ENCODE peak calls at places on chromosomes 7 and 10, in four cellular contexts. One of them, this sample, is unnamed.

GRCh38 chr7:45065031-45065995 is 23.5 kb downstream of the NACAD start:
- DNase-seq in K562: no peak
- DNase-seq in GM12878: no peak
- DNase-seq in HepG2: no peak
- DNase-seq in this sample: no peak

GRCh38 chr10:46216836-46217748 is 69.7 kb upstream of the ANTXRL start:
- DNase-seq in K562: peak
- DNase-seq in GM12878: no peak
- DNase-seq in HepG2: no peak
- DNase-seq in this sample: no peak

GRCh38 chr7:24290004-24290641 is 6.1 kb downstream of the NPY start:
- DNase-seq in K562: peak
- DNase-seq in GM12878: peak
- DNase-seq in HepG2: peak
- DNase-seq in this sample: peak

GRCh38 chr7:2112261-2113203 is 120.2 kb downstream of the MAD1L1 start:
- DNase-seq in K562: no peak
- DNase-seq in GM12878: no peak
- DNase-seq in HepG2: no peak
- DNase-seq in this sample: no peak

GRCh38 chr10:110081914-110082313 is 74.1 kb downstream of the ADD3 start:
- DNase-seq in K562: peak
- DNase-seq in GM12878: no peak
- DNase-seq in HepG2: peak
- DNase-seq in this sample: no peak

GRCh38 chr10:3295501-3296005 is 123.0 kb upstream of the PITRM1 start:
- DNase-seq in K562: no peak
- DNase-seq in GM12878: no peak
- DNase-seq in HepG2: no peak
- DNase-seq in this sample: no peak

GRCh38 chr10:124743188-124744046 is 761 bp downstream of the FAM53B start:
- DNase-seq in K562: peak
- DNase-seq in GM12878: no peak
- DNase-seq in HepG2: no peak
- DNase-seq in this sample: peak

GRCh38 chr7:138813945-138814344 is 15.9 kb upstream of the ATP6V0A4 start:
- DNase-seq in K562: no peak
- DNase-seq in GM12878: no peak
- DNase-seq in HepG2: no peak
- DNase-seq in this sample: no peak

GRCh38 chr10:21015838-21016237 is 118.7 kb upstream of the NEBL start:
- DNase-seq in K562: no peak
- DNase-seq in GM12878: no peak
- DNase-seq in HepG2: no peak
- DNase-seq in this sample: peak

GRCh38 chr7:99631311-99632109 is 14.8 kb downstream of the ZSCAN25 start:
- DNase-seq in K562: peak
- DNase-seq in GM12878: no peak
- DNase-seq in HepG2: peak
- DNase-seq in this sample: peak

DNA sequence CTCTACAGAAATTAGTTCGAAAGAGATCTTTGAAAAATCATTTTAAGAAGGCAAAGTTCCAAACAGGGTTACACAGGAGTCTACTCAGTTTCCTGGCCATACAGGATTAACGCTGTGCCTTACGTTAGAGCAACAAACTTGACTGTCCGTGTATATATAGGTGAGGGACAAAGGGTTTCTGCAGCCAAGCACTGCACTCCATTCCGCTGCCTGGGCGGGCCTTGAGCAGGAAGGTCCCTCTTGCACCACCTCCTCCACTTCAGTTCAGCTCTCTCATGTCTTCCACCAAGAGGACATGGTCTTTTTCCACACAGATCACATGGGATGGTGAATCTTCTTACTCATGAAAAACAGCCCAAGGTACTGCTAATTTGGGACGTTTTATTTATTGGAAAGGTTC is 43.2 kb downstream of the MCMBP start:
- DNase-seq in K562: no peak
- DNase-seq in GM12878: no peak
- DNase-seq in HepG2: no peak
- DNase-seq in this sample: no peak
- TF ChIP-seq ETV6 in K562: no peak
- TF ChIP-seq ETV6 in GM12878: no peak
- TF ChIP-seq ETV6 in HepG2: no peak
- TF ChIP-seq ETV6 in this sample: no peak

GRCh38 chr10:89163265-89163995 is 43.7 kb downstream of the CH25H start:
- DNase-seq in K562: no peak
- DNase-seq in GM12878: peak
- DNase-seq in HepG2: no peak
- DNase-seq in this sample: no peak
- TF ChIP-seq MAX in K562: no peak
- TF ChIP-seq MAX in GM12878: no peak
- TF ChIP-seq MAX in HepG2: no peak
- TF ChIP-seq MAX in this sample: no peak

DNA sequence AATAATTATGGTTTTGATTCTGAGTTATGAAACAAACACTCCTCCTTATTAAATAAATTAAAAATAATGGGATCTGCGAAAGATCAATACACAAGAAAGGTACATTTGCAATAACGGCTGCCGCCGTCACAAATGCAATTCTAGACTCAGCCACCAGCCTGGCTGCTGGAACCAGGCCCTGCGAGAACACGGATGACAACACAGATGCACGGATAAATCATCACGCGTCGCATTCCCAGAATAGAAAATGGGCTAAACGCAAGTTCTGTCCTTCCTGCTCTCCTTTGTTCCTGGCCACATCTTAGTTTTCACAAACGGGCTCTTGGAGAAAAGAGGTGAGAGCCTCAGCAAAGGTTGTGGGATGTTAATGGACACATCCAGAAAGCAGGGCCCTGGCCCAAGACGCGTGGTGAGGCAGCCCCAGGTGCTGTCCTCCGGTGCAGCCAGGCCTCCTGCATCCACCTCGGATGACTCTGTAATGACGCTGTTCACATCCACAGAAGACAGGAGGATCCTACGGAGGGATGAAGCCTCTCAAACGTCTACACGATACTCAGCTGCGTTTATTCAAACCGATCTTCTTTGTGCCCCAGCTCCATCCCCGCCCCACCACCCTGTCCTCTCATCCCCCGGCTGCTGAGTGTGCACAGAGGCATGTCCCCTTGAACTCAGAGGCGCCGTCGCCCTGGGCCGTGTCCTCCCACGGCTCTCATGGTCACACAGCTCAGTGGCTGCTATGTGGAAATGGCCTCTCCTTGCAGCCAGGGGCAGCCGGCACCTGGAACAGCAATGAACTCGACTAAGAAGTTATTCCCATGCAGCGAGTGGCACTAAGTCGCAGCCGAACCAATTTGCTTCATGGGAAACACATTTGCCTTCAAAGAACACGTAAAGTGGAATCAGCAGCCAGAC is 197.9 kb downstream of the PTPRN2 start:
- DNase-seq in K562: no peak
- DNase-seq in GM12878: no peak
- DNase-seq in HepG2: no peak
- DNase-seq in this sample: no peak
- TF ChIP-seq ETV6 in K562: no peak
- TF ChIP-seq ETV6 in GM12878: no peak
- TF ChIP-seq ETV6 in HepG2: no peak
- TF ChIP-seq ETV6 in this sample: no peak

GRCh38 chr7:121075952-121076349 is 87.4 kb downstream of the CPED1 start:
- DNase-seq in K562: peak
- DNase-seq in GM12878: no peak
- DNase-seq in HepG2: no peak
- DNase-seq in this sample: no peak

GRCh38 chr7:121073463-121074099 is 85.1 kb downstream of the CPED1 start:
- DNase-seq in K562: no peak
- DNase-seq in GM12878: no peak
- DNase-seq in HepG2: no peak
- DNase-seq in this sample: no peak

GRCh38 chr7:121077165-121077630 is 88.7 kb downstream of the CPED1 start:
- DNase-seq in K562: no peak
- DNase-seq in GM12878: no peak
- DNase-seq in HepG2: no peak
- DNase-seq in this sample: no peak

GRCh38 chr7:121078701-121079227 is 90.3 kb downstream of the CPED1 start:
- DNase-seq in K562: peak
- DNase-seq in GM12878: no peak
- DNase-seq in HepG2: no peak
- DNase-seq in this sample: no peak

GRCh38 chr7:121076350-121077164 is 88.0 kb downstream of the CPED1 start:
- DNase-seq in K562: peak
- DNase-seq in GM12878: no peak
- DNase-seq in HepG2: no peak
- DNase-seq in this sample: no peak
- TF ChIP-seq MAX in K562: no peak
- TF ChIP-seq MAX in GM12878: no peak
- TF ChIP-seq MAX in HepG2: no peak
- TF ChIP-seq MAX in this sample: no peak